ENCODE peak calls at places on chromosomes 6 and 20, in seven cellular contexts. U is lower leg skin, V is body of pancreas, Q is HepG2, M is adrenal gland, W is heart left ventricle, Y is thyroid gland. S is an unnamed sample.

GRCh38 chr6:115573866-115574265 is 486.8 kb downstream of the FRK start:
- DNase-seq in U (no peak), M (no peak), Y (no peak), V (no peak), Q (no peak), W (no peak), S (no peak)

GRCh38 chr20:57662028-57662312 is 41.7 kb upstream of the ZBP1 start:
- DNase-seq in W (no peak), M (no peak), Q (no peak), U (no peak), Y (no peak), V (no peak), S (no peak)

GRCh38 chr6:21323577-21323976 is 270.0 kb upstream of the SOX4 start:
- DNase-seq in V (no peak), M (no peak), W (no peak), Q (no peak), U (no peak), Y (no peak), S (no peak)

GRCh38 chr20:16821211-16822089 is 73.3 kb downstream of the OTOR start:
- DNase-seq in Q (peak; percentile 46), Y (peak; percentile 25), W (peak; percentile 54), M (no peak), U (no peak), V (no peak), S (peak; percentile 64)

GRCh38 chr6:132499757-132500156 is 13.2 kb downstream of the STX7 start:
- DNase-seq in Y (no peak), U (no peak), Q (no peak), V (no peak), M (no peak), W (no peak), S (peak; percentile 11)

GRCh38 chr20:58651548-58651822 is 402 bp downstream of the STX16 start:
- DNase-seq in V (no peak), Y (no peak), U (peak; percentile 21), Q (peak; percentile 36), M (no peak), W (no peak), S (no peak)

GRCh38 chr20:1929460-1929859 is 34.3 kb downstream of the SIRPA start:
- DNase-seq in M (no peak), Q (no peak), W (no peak), V (no peak), U (no peak), Y (no peak), S (no peak)

GRCh38 chr6:71489736-71490135 is 201.1 kb downstream of the OGFRL1 start:
- DNase-seq in V (no peak), Q (peak; percentile 47), U (no peak), M (peak; percentile 56), W (no peak), Y (peak; percentile 37), S (no peak)

GRCh38 chr6:34144581-34145160 is 1.2 kb downstream of the GRM4 start:
- DNase-seq in U (no peak), V (no peak), M (no peak), Q (no peak), W (peak; percentile 52), Y (no peak), S (no peak)

GRCh38 chr6:94130458-94130857 is 711.1 kb upstream of the EPHA7 start:
- DNase-seq in M (no peak), W (no peak), V (no peak), Y (peak; percentile 4), Q (no peak), U (no peak), S (no peak)

GRCh38 chr6:7644394-7644793 is 54.4 kb downstream of the SNRNP48 start:
- DNase-seq in W (no peak), M (no peak), U (no peak), V (no peak), Y (no peak), Q (no peak), S (no peak)

GRCh38 chr20:41139227-41140093 is 2.1 kb downstream of the PLCG1 start:
- DNase-seq in V (no peak), W (no peak), Y (no peak), Q (no peak), M (no peak), U (no peak), S (no peak)

GRCh38 chr6:88636871-88637270 is 326.5 kb downstream of the RNGTT start:
- DNase-seq in U (no peak), M (no peak), V (no peak), Q (no peak), Y (no peak), W (no peak), S (no peak)

GRCh38 chr6:42746452-42747400 is 823 bp upstream of the TBCC start:
- DNase-seq in Q (peak; percentile 91), U (peak; percentile 85), M (peak; percentile 86), W (peak; percentile 92), V (peak; percentile 73), Y (peak; percentile 81), S (peak; percentile 81)

GRCh38 chr20:46025376-46025783 is 3.6 kb upstream of the SLC12A5 start:
- DNase-seq in Y (no peak), M (no peak), W (peak; percentile 27), Q (no peak), U (no peak), V (no peak), S (no peak)

GRCh38 chr20:59829415-59830106 is 103.9 kb downstream of the SYCP2 start:
- DNase-seq in V (no peak), Q (no peak), U (peak; percentile 13), W (no peak), Y (no peak), M (peak; percentile 13), S (no peak)

GRCh38 chr20:44501448-44501847 is 20.4 kb downstream of the SERINC3 start:
- DNase-seq in W (no peak), V (no peak), M (peak; percentile 73), Q (no peak), U (no peak), Y (no peak), S (no peak)

GRCh38 chr6:11795403-11795802 is 16.8 kb upstream of the ADTRP start:
- DNase-seq in Y (no peak), W (no peak), U (no peak), M (peak; percentile 0), Q (peak; percentile 29), V (no peak), S (no peak)

GRCh38 chr6:37059344-37060194 is 54.1 kb downstream of the FGD2 start:
- DNase-seq in U (peak; percentile 64), W (peak; percentile 70), M (peak; percentile 91), Y (peak; percentile 90), Q (peak; percentile 99), V (peak; percentile 30), S (peak; percentile 81)

GRCh38 chr6:23656826-23657225 is 469.2 kb upstream of the NRSN1 start:
- DNase-seq in U (no peak), V (no peak), M (no peak), Q (no peak), W (no peak), Y (no peak), S (no peak)

GRCh38 chr6:83879746-83880145 is 20.3 kb downstream of the CYB5R4 start:
- DNase-seq in Q (no peak), U (no peak), M (no peak), V (no peak), W (no peak), Y (no peak), S (no peak)

DNA sequence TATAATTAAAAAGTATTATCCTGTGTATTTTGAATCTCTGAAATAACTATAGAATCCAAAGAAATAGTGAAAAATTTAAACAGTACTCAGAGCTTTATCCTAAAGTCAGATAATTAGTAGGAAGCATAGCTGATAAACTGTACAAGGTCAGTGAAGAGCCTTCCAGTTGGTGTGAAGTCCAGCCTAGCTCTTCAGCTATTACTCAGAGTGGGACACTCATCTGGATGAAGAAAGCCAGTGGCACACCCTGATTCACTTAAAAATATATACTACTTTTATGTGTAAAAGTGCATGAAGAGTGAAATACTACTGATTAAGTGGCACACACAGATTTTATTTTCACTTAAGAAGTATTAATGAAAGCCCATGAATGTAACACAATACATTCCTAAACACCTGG is 3.1 kb downstream of the IFNGR1 start:
- DNase-seq in Q (no peak), Y (no peak), V (no peak), W (no peak), M (no peak), U (no peak), S (no peak)
- TF ChIP-seq POLR2A in Q (no peak), Y (no peak), V (no peak), W (no peak), M (no peak), U (no peak), S (no peak)

GRCh38 chr6:46653439-46653942 is 716 bp downstream of the SLC25A27 start:
- DNase-seq in Q (no peak), Y (no peak), V (no peak), U (no peak), M (no peak), W (no peak), S (no peak)

GRCh38 chr6:46651006-46651405 is 1.6 kb downstream of the CYP39A1 start:
- DNase-seq in V (no peak), W (no peak), M (no peak), Y (no peak), U (no peak), Q (no peak), S (no peak)

GRCh38 chr6:46652232-46652602 is 401 bp downstream of the CYP39A1 start:
- DNase-seq in Q (no peak), Y (no peak), W (no peak), U (no peak), M (no peak), V (no peak), S (no peak)

GRCh38 chr6:46651766-46652165 is 852 bp downstream of the CYP39A1 start:
- DNase-seq in V (no peak), W (no peak), Q (no peak), M (no peak), U (no peak), Y (no peak), S (no peak)

DNA sequence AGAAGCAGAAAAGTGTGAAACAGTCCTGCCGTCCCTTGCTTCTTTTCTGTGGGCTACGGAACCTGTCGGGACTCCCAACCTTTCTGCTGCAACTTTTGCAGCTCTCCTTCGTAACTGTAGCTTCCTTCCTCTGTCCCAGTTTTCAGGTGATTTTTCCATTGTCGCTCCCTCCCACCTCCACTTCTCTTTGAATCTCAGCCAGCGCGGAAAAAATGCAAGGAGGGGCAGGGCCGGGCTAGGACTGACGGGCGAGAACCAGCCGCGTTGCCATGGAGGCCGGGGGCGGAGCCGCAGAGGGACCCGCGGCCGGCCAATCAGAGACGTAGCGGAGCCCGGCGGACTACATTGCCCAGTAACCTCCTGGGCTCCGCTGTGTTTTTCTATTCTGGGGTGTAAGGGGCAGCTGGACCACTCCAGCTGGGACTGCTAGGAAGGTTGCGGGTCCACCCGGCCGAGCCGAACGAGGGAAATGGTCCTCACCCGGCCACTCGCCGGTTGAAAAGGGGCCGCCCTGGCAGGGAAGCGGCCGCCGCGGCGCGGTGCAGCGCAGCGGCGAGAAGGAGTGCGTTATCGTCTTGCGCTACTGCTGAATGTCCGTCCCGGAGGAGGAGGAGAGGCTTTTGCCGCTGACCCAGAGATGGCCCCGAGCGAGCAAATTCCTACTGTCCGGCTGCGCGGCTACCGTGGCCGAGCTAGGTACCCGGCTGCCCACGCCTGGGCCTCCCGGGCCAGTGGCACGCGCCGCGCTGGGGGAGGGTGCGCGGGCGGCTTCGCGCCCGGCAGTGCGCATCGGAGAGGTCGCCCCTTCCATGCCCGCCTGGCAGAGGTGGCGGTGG is at the start of the genes CYP39A1 and SLC25A27:
- DNase-seq in Q (peak; percentile 79), U (peak; percentile 93), Y (peak; percentile 98), W (peak; percentile 94), V (peak; percentile 97), M (peak; percentile 97), S (peak; percentile 85)
- TF ChIP-seq POLR2A in Q (no peak), U (no peak), Y (peak; percentile 36), W (peak; percentile 82), V (peak; percentile 83), M (peak; percentile 55), S (no peak)

GRCh38 chr6:148425443-148425842 is 82.8 kb downstream of the SASH1 start:
- DNase-seq in U (no peak), V (no peak), Y (no peak), Q (no peak), M (no peak), W (no peak), S (no peak)
- TF ChIP-seq POLR2A in U (no peak), V (no peak), Y (no peak), Q (no peak), M (no peak), W (no peak), S (no peak)

GRCh38 chr6:122401104-122401503 is 1.7 kb downstream of the HSF2 start:
- DNase-seq in U (no peak), W (no peak), Q (no peak), V (no peak), Y (no peak), M (no peak), S (no peak)
- TF ChIP-seq POLR2A in U (no peak), W (no peak), Q (no peak), V (no peak), Y (no peak), M (no peak), S (no peak)

S was measured in erythroblast.